ENCODE peak calls at places on chromosomes 6 and 20, in five cellular contexts. One of them, this sample, is unnamed.

GRCh38 chr6:163414367-163415175 is at the start of gene QKI:
- DNase-seq in GM12878: no peak
- DNase-seq in HCT116: no peak
- DNase-seq in cardiac muscle cell: peak; percentile 82
- DNase-seq in brain microvascular endothelial cell: no peak
- DNase-seq in this sample: no peak

GRCh38 chr6:13877116-13877515 is 47.6 kb upstream of the RNF182 start:
- DNase-seq in HCT116: no peak
- DNase-seq in brain microvascular endothelial cell: peak; percentile 63
- DNase-seq in cardiac muscle cell: no peak
- DNase-seq in GM12878: no peak
- DNase-seq in this sample: no peak

GRCh38 chr6:107786179-107786578 is 37.9 kb downstream of the SCML4 start:
- DNase-seq in GM12878: no peak
- DNase-seq in cardiac muscle cell: no peak
- DNase-seq in HCT116: no peak
- DNase-seq in brain microvascular endothelial cell: no peak
- DNase-seq in this sample: no peak

GRCh38 chr6:135012764-135013163 is 41.9 kb downstream of the HBS1L start:
- DNase-seq in GM12878: no peak
- DNase-seq in brain microvascular endothelial cell: peak; percentile 27
- DNase-seq in HCT116: no peak
- DNase-seq in cardiac muscle cell: no peak
- DNase-seq in this sample: no peak

GRCh38 chr6:16729183-16729696 is 32.0 kb downstream of the ATXN1 start:
- DNase-seq in cardiac muscle cell: no peak
- DNase-seq in HCT116: no peak
- DNase-seq in GM12878: no peak
- DNase-seq in brain microvascular endothelial cell: peak; percentile 53
- DNase-seq in this sample: peak; percentile 64

GRCh38 chr20:17502105-17502504 is 29.1 kb downstream of the BFSP1 start:
- DNase-seq in brain microvascular endothelial cell: no peak
- DNase-seq in cardiac muscle cell: no peak
- DNase-seq in HCT116: no peak
- DNase-seq in GM12878: no peak
- DNase-seq in this sample: no peak

GRCh38 chr20:57867807-57868206 is 158.0 kb upstream of the PMEPA1 start:
- DNase-seq in brain microvascular endothelial cell: no peak
- DNase-seq in GM12878: no peak
- DNase-seq in cardiac muscle cell: no peak
- DNase-seq in HCT116: no peak
- DNase-seq in this sample: no peak

GRCh38 chr6:31720196-31720770 is 1.3 kb downstream of the LY6G6C start:
- DNase-seq in HCT116: no peak
- DNase-seq in cardiac muscle cell: no peak
- DNase-seq in brain microvascular endothelial cell: no peak
- DNase-seq in GM12878: no peak
- DNase-seq in this sample: no peak

GRCh38 chr6:3385660-3386151 is 71.1 kb downstream of the SLC22A23 start:
- DNase-seq in cardiac muscle cell: no peak
- DNase-seq in brain microvascular endothelial cell: no peak
- DNase-seq in HCT116: peak; percentile 66
- DNase-seq in GM12878: no peak
- DNase-seq in this sample: no peak

GRCh38 chr6:99933129-99933528 is 60.9 kb downstream of the MCHR2 start:
- DNase-seq in brain microvascular endothelial cell: peak; percentile 5
- DNase-seq in HCT116: no peak
- DNase-seq in GM12878: no peak
- DNase-seq in cardiac muscle cell: no peak
- DNase-seq in this sample: no peak

GRCh38 chr6:145015739-145016558 is 719.4 kb downstream of the EPM2A start:
- DNase-seq in brain microvascular endothelial cell: peak; percentile 86
- DNase-seq in cardiac muscle cell: no peak
- DNase-seq in HCT116: peak; percentile 86
- DNase-seq in GM12878: peak; percentile 11
- DNase-seq in this sample: peak; percentile 87

GRCh38 chr20:2800590-2801458 is at the start of gene CPXM1:
- DNase-seq in GM12878: no peak
- DNase-seq in cardiac muscle cell: peak; percentile 68
- DNase-seq in HCT116: no peak
- DNase-seq in brain microvascular endothelial cell: no peak
- DNase-seq in this sample: no peak

GRCh38 chr6:85015396-85015990 is 251.1 kb upstream of the TBX18 start:
- DNase-seq in brain microvascular endothelial cell: peak; percentile 78
- DNase-seq in cardiac muscle cell: peak; percentile 71
- DNase-seq in HCT116: peak; percentile 63
- DNase-seq in GM12878: no peak
- DNase-seq in this sample: peak; percentile 18

GRCh38 chr6:165717732-165718465 is 54.9 kb upstream of the PDE10A start:
- DNase-seq in cardiac muscle cell: no peak
- DNase-seq in brain microvascular endothelial cell: peak; percentile 92
- DNase-seq in GM12878: no peak
- DNase-seq in HCT116: peak; percentile 6
- DNase-seq in this sample: peak; percentile 50

GRCh38 chr6:140504776-140505175 is 1130.3 kb upstream of the CITED2 start:
- DNase-seq in brain microvascular endothelial cell: no peak
- DNase-seq in cardiac muscle cell: no peak
- DNase-seq in HCT116: no peak
- DNase-seq in GM12878: no peak
- DNase-seq in this sample: no peak

GRCh38 chr6:15351631-15352030 is 105.8 kb downstream of the JARID2 start:
- DNase-seq in GM12878: no peak
- DNase-seq in HCT116: no peak
- DNase-seq in brain microvascular endothelial cell: peak; percentile 63
- DNase-seq in cardiac muscle cell: no peak
- DNase-seq in this sample: no peak

DNA sequence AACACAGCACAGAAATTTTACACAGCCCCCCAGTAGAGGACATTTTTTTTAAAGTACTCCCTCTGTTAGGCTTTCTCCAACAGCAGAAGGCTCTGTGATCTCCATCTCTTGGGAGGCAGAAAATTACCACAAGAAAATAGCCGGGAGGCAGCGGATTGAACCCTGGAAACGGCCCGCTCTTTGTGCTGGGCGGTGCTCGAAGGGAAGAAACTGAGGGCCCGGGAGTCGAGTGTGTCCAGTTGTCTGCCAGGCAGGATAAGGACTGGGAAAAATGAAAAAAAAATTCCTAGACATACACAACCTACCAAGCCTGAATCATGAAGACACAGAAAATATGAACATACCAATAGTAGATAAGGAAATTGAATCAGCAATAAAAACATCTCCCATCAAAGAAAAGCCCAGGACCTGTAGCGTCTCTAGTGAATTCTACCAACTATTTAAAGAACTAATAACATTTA is 31.5 kb downstream of the POM121L2 start:
- DNase-seq in cardiac muscle cell: no peak
- DNase-seq in HCT116: peak; percentile 35
- DNase-seq in brain microvascular endothelial cell: peak; percentile 47
- DNase-seq in GM12878: no peak
- DNase-seq in this sample: no peak
- H3K4me3 ChIP-seq in cardiac muscle cell: peak overlapping the region; percentile 31
- H3K4me3 ChIP-seq in HCT116: peak overlapping the region; percentile 54
- H3K4me3 ChIP-seq in brain microvascular endothelial cell: peak overlapping the region; percentile 59
- H3K4me3 ChIP-seq in GM12878: peak overlapping the region; percentile 66
- H3K4me3 ChIP-seq in this sample: peak overlapping the region; percentile 37

GRCh38 chr6:41379314-41379713 is 43.9 kb downstream of the NCR2 start:
- DNase-seq in HCT116: no peak
- DNase-seq in brain microvascular endothelial cell: no peak
- DNase-seq in cardiac muscle cell: no peak
- DNase-seq in GM12878: no peak
- DNase-seq in this sample: no peak
- H3K27me3 ChIP-seq in HCT116: peaks cover 3% of the 10 kb centered on the region
- H3K27me3 ChIP-seq in brain microvascular endothelial cell: peaks cover 46% of the 10 kb centered on the region
- H3K27me3 ChIP-seq in cardiac muscle cell: peaks cover 70% of the 10 kb centered on the region
- H3K27me3 ChIP-seq in GM12878: peaks cover 18% of the 10 kb centered on the region
- H3K27me3 ChIP-seq in this sample: peaks cover 39% of the 10 kb centered on the region

GRCh38 chr20:55097621-55098020 is 622.2 kb downstream of the DOK5 start:
- DNase-seq in HCT116: no peak
- DNase-seq in brain microvascular endothelial cell: no peak
- DNase-seq in GM12878: no peak
- DNase-seq in cardiac muscle cell: no peak
- DNase-seq in this sample: no peak

GRCh38 chr20:55090301-55090700 is 614.9 kb downstream of the DOK5 start:
- DNase-seq in cardiac muscle cell: no peak
- DNase-seq in HCT116: no peak
- DNase-seq in GM12878: no peak
- DNase-seq in brain microvascular endothelial cell: no peak
- DNase-seq in this sample: no peak

GRCh38 chr20:55095745-55096450 is 620.5 kb downstream of the DOK5 start:
- DNase-seq in GM12878: no peak
- DNase-seq in HCT116: no peak
- DNase-seq in brain microvascular endothelial cell: no peak
- DNase-seq in cardiac muscle cell: peak; percentile 76
- DNase-seq in this sample: no peak

GRCh38 chr20:55099251-55099650 is 623.9 kb downstream of the DOK5 start:
- DNase-seq in cardiac muscle cell: no peak
- DNase-seq in brain microvascular endothelial cell: no peak
- DNase-seq in HCT116: no peak
- DNase-seq in GM12878: no peak
- DNase-seq in this sample: no peak

GRCh38 chr20:55094353-55094861 is 619.0 kb downstream of the DOK5 start:
- DNase-seq in GM12878: no peak
- DNase-seq in brain microvascular endothelial cell: no peak
- DNase-seq in cardiac muscle cell: no peak
- DNase-seq in HCT116: no peak
- DNase-seq in this sample: no peak
- TF ChIP-seq CTCF in GM12878: no peak
- TF ChIP-seq CTCF in brain microvascular endothelial cell: no peak
- TF ChIP-seq CTCF in cardiac muscle cell: no peak
- TF ChIP-seq CTCF in HCT116: no peak
- TF ChIP-seq CTCF in this sample: no peak

GRCh38 chr20:39865446-39865845 is 823.6 kb downstream of the MAFB start:
- DNase-seq in brain microvascular endothelial cell: no peak
- DNase-seq in GM12878: no peak
- DNase-seq in cardiac muscle cell: no peak
- DNase-seq in HCT116: no peak
- DNase-seq in this sample: no peak
- H3K4me3 ChIP-seq in brain microvascular endothelial cell: no peak overlapping the region
- H3K4me3 ChIP-seq in GM12878: no peak overlapping the region
- H3K4me3 ChIP-seq in cardiac muscle cell: no peak overlapping the region
- H3K4me3 ChIP-seq in HCT116: no peak overlapping the region
- H3K4me3 ChIP-seq in this sample: no peak overlapping the region

DNA sequence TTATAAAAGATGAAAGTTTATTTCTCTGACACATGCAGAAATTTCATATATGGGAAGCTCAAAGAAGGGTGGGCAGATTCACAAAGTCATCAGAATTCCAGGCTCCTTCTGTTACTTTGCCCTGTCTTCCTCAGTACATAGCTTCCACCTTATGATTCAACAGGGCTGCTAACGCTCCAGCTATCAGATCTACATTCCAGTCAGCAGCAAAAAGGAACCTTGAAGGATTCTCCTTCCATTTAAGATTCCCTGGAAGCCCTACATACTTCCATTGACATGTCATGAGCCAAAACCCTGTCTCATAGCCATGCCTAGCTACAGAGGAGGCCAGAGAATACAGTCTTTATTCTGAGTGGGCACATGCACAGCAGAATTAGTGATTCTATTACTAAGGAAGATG is 103.3 kb downstream of the NCR2 start:
- DNase-seq in brain microvascular endothelial cell: no peak
- DNase-seq in HCT116: no peak
- DNase-seq in GM12878: no peak
- DNase-seq in cardiac muscle cell: no peak
- DNase-seq in this sample: no peak
- H3K27me3 ChIP-seq in brain microvascular endothelial cell: peaks cover 10% of the 10 kb centered on the region
- H3K27me3 ChIP-seq in HCT116: no peaks in the 10 kb centered on the region
- H3K27me3 ChIP-seq in GM12878: no peaks in the 10 kb centered on the region
- H3K27me3 ChIP-seq in cardiac muscle cell: no peaks in the 10 kb centered on the region
- H3K27me3 ChIP-seq in this sample: peaks cover 8% of the 10 kb centered on the region

DNA sequence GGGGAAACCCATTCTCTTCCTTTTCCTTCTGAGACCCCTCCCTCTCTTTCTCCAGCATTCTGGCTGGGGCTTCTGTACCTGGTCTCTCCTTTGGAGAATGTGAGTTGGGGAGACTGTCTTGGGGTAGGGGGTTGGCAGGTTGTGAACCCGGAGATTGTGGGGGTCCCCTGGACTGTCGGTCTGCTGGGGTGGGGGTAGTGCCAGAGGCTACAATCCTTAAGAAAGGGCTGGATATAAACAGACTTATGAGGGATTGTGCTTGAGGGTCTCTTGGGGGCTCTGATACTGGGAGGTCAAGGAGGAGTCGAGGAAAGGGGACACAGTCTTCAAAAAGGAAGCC is 2.4 kb downstream of the SPAG4 start:
- DNase-seq in GM12878: no peak
- DNase-seq in HCT116: no peak
- DNase-seq in brain microvascular endothelial cell: no peak
- DNase-seq in cardiac muscle cell: no peak
- DNase-seq in this sample: no peak
- TF ChIP-seq CTCF in GM12878: no peak
- TF ChIP-seq CTCF in HCT116: no peak
- TF ChIP-seq CTCF in brain microvascular endothelial cell: no peak
- TF ChIP-seq CTCF in cardiac muscle cell: no peak
- TF ChIP-seq CTCF in this sample: no peak

DNA sequence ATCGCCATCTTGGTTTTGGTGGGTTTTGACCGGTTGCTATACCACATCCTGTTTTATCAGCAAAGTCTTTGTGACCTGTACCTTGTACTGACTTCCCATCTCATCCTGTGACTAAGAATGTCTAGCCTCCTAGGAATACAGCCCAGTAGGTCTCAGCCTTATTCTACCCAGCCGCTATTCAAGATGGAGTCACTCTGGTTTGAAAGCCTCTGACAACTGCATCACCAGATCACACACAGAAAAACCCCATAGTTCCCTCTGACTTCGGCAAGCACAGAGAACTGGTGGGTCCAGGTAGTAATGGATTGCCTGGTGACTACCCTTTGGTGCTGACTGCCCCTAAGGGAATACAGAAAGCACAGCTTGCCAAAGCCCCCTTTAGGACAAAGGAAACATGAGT is 10.3 kb upstream of the RSPH4A start:
- DNase-seq in cardiac muscle cell: no peak
- DNase-seq in HCT116: no peak
- DNase-seq in brain microvascular endothelial cell: no peak
- DNase-seq in GM12878: no peak
- DNase-seq in this sample: no peak
- H3K4me3 ChIP-seq in cardiac muscle cell: no peak overlapping the region
- H3K4me3 ChIP-seq in HCT116: no peak overlapping the region
- H3K4me3 ChIP-seq in brain microvascular endothelial cell: no peak overlapping the region
- H3K4me3 ChIP-seq in GM12878: no peak overlapping the region
- H3K4me3 ChIP-seq in this sample: no peak overlapping the region

This sample was measured in kidney epithelial cell.